ENCODE peak calls at places on chromosomes 4 and X, in five cellular contexts. One of them, this sample, is unnamed.

GRCh38 chr4:56821394-56822263 is at the start of gene SPINK2:
- DNase-seq in BJ: no peak
- DNase-seq in neural progenitor cell: peak; percentile 87
- DNase-seq in brain microvascular endothelial cell: no peak
- DNase-seq in GM23248: no peak
- DNase-seq in this sample: peak; percentile 35

GRCh38 chr4:92551616-92552015 is 247.8 kb downstream of the GRID2 start:
- DNase-seq in BJ: no peak
- DNase-seq in neural progenitor cell: no peak
- DNase-seq in brain microvascular endothelial cell: no peak
- DNase-seq in GM23248: no peak
- DNase-seq in this sample: no peak

GRCh38 chr4:110197421-110198398 is 705 bp downstream of the ELOVL6 start:
- DNase-seq in BJ: no peak
- DNase-seq in neural progenitor cell: peak; percentile 58
- DNase-seq in brain microvascular endothelial cell: peak; percentile 45
- DNase-seq in GM23248: peak; percentile 65
- DNase-seq in this sample: no peak

GRCh38 chr4:1026115-1026514 is 14.7 kb downstream of the FGFRL1 start:
- DNase-seq in BJ: no peak
- DNase-seq in neural progenitor cell: no peak
- DNase-seq in brain microvascular endothelial cell: no peak
- DNase-seq in GM23248: no peak
- DNase-seq in this sample: peak; percentile 65

GRCh38 chr4:80202784-80203553 is 5.7 kb downstream of the PRDM8 start:
- DNase-seq in BJ: no peak
- DNase-seq in neural progenitor cell: peak; percentile 77
- DNase-seq in brain microvascular endothelial cell: no peak
- DNase-seq in GM23248: peak; percentile 68
- DNase-seq in this sample: no peak

GRCh38 chr4:183860726-183861125 is 44.4 kb upstream of the STOX2 start:
- DNase-seq in BJ: no peak
- DNase-seq in neural progenitor cell: peak; percentile 62
- DNase-seq in brain microvascular endothelial cell: no peak
- DNase-seq in GM23248: no peak
- DNase-seq in this sample: peak; percentile 86

GRCh38 chr4:79408063-79408462 is at the start of gene GK2:
- DNase-seq in BJ: no peak
- DNase-seq in neural progenitor cell: no peak
- DNase-seq in brain microvascular endothelial cell: no peak
- DNase-seq in GM23248: no peak
- DNase-seq in this sample: no peak

GRCh38 chr4:122010610-122011009 is 58.8 kb upstream of the TRPC3 start:
- DNase-seq in BJ: no peak
- DNase-seq in neural progenitor cell: no peak
- DNase-seq in brain microvascular endothelial cell: peak; percentile 32
- DNase-seq in GM23248: peak; percentile 18
- DNase-seq in this sample: peak; percentile 87

GRCh38 chrX:132023896-132024386 is 839 bp downstream of the STK26 start:
- DNase-seq in BJ: no peak
- DNase-seq in neural progenitor cell: peak; percentile 49
- DNase-seq in brain microvascular endothelial cell: no peak
- DNase-seq in GM23248: no peak
- DNase-seq in this sample: peak; percentile 30

GRCh38 chr4:8427262-8427661 is 13.3 kb downstream of the ACOX3 start:
- DNase-seq in BJ: no peak
- DNase-seq in neural progenitor cell: no peak
- DNase-seq in brain microvascular endothelial cell: no peak
- DNase-seq in GM23248: no peak
- DNase-seq in this sample: no peak

GRCh38 chrX:122703762-122704161 is 480.3 kb upstream of the GRIA3 start:
- DNase-seq in BJ: no peak
- DNase-seq in neural progenitor cell: peak; percentile 15
- DNase-seq in brain microvascular endothelial cell: no peak
- DNase-seq in GM23248: peak; percentile 37
- DNase-seq in this sample: peak; percentile 5

GRCh38 chrX:46254623-46255022 is 290.6 kb downstream of the ZNF674 start:
- DNase-seq in BJ: no peak
- DNase-seq in neural progenitor cell: no peak
- DNase-seq in brain microvascular endothelial cell: no peak
- DNase-seq in GM23248: no peak
- DNase-seq in this sample: no peak

GRCh38 chr4:184648220-184649025 is 824 bp downstream of the CASP3 start:
- DNase-seq in BJ: no peak
- DNase-seq in neural progenitor cell: peak; percentile 69
- DNase-seq in brain microvascular endothelial cell: no peak
- DNase-seq in GM23248: peak; percentile 80
- DNase-seq in this sample: peak; percentile 35

GRCh38 chrX:2767631-2768455 is 16.0 kb downstream of the XG start:
- DNase-seq in BJ: no peak
- DNase-seq in neural progenitor cell: peak; percentile 52
- DNase-seq in brain microvascular endothelial cell: peak; percentile 19
- DNase-seq in GM23248: peak; percentile 95
- DNase-seq in this sample: peak; percentile 21

GRCh38 chrX:20519077-20519617 is 252.4 kb upstream of the RPS6KA3 start:
- DNase-seq in BJ: no peak
- DNase-seq in neural progenitor cell: no peak
- DNase-seq in brain microvascular endothelial cell: no peak
- DNase-seq in GM23248: no peak
- DNase-seq in this sample: peak; percentile 30

GRCh38 chrX:149908727-149909126 is 20.6 kb upstream of the HSFX4 start:
- DNase-seq in BJ: no peak
- DNase-seq in neural progenitor cell: no peak
- DNase-seq in brain microvascular endothelial cell: no peak
- DNase-seq in GM23248: no peak
- DNase-seq in this sample: no peak

GRCh38 chr4:81509822-81510221 is 38.1 kb upstream of the RASGEF1B start:
- DNase-seq in BJ: no peak
- DNase-seq in neural progenitor cell: no peak
- DNase-seq in brain microvascular endothelial cell: no peak
- DNase-seq in GM23248: no peak
- DNase-seq in this sample: no peak

GRCh38 chrX:125005863-125006262 is 313.8 kb upstream of the TEX13C start:
- DNase-seq in BJ: no peak
- DNase-seq in neural progenitor cell: no peak
- DNase-seq in brain microvascular endothelial cell: no peak
- DNase-seq in GM23248: no peak
- DNase-seq in this sample: no peak

GRCh38 chrX:40374486-40374885 is 206.3 kb upstream of the ATP6AP2 start:
- DNase-seq in BJ: no peak
- DNase-seq in neural progenitor cell: no peak
- DNase-seq in brain microvascular endothelial cell: no peak
- DNase-seq in GM23248: no peak
- DNase-seq in this sample: no peak

GRCh38 chr4:31620476-31620875 is 900.3 kb downstream of the PCDH7 start:
- DNase-seq in BJ: no peak
- DNase-seq in neural progenitor cell: no peak
- DNase-seq in brain microvascular endothelial cell: peak; percentile 36
- DNase-seq in GM23248: no peak
- DNase-seq in this sample: peak; percentile 33

GRCh38 chr4:5079581-5079980 is 28.3 kb downstream of the STK32B start:
- DNase-seq in BJ: no peak
- DNase-seq in neural progenitor cell: no peak
- DNase-seq in brain microvascular endothelial cell: peak; percentile 84
- DNase-seq in GM23248: peak; percentile 14
- DNase-seq in this sample: no peak

GRCh38 chr4:115187136-115187535 is 73.7 kb upstream of the NDST4 start:
- DNase-seq in BJ: peak; percentile 8
- DNase-seq in neural progenitor cell: no peak
- DNase-seq in brain microvascular endothelial cell: no peak
- DNase-seq in GM23248: peak; percentile 42
- DNase-seq in this sample: peak; percentile 17

GRCh38 chr4:37661643-37662221 is 24.4 kb downstream of the RELL1 start:
- DNase-seq in BJ: peak; percentile 61
- DNase-seq in neural progenitor cell: no peak
- DNase-seq in brain microvascular endothelial cell: peak; percentile 23
- DNase-seq in GM23248: peak; percentile 32
- DNase-seq in this sample: no peak

GRCh38 chr4:23920716-23921446 is 31.0 kb upstream of the PPARGC1A start:
- DNase-seq in BJ: no peak
- DNase-seq in neural progenitor cell: no peak
- DNase-seq in brain microvascular endothelial cell: no peak
- DNase-seq in GM23248: no peak
- DNase-seq in this sample: peak; percentile 59

GRCh38 chrX:33082371-33082770 is 129.0 kb downstream of the DMD start:
- DNase-seq in BJ: no peak
- DNase-seq in neural progenitor cell: no peak
- DNase-seq in brain microvascular endothelial cell: no peak
- DNase-seq in GM23248: no peak
- DNase-seq in this sample: no peak

GRCh38 chrX:39948564-39948963 is 149.2 kb downstream of the BCOR start:
- DNase-seq in BJ: no peak
- DNase-seq in neural progenitor cell: peak; percentile 22
- DNase-seq in brain microvascular endothelial cell: no peak
- DNase-seq in GM23248: no peak
- DNase-seq in this sample: no peak

GRCh38 chr4:25448379-25449109 is 71.5 kb downstream of the ANAPC4 start:
- DNase-seq in BJ: peak; percentile 93
- DNase-seq in neural progenitor cell: peak; percentile 13
- DNase-seq in brain microvascular endothelial cell: no peak
- DNase-seq in GM23248: peak; percentile 71
- DNase-seq in this sample: peak; percentile 74

GRCh38 chr4:8050555-8051206 is 107.9 kb downstream of the ABLIM2 start:
- DNase-seq in BJ: no peak
- DNase-seq in neural progenitor cell: no peak
- DNase-seq in brain microvascular endothelial cell: peak; percentile 19
- DNase-seq in GM23248: peak; percentile 21
- DNase-seq in this sample: no peak

GRCh38 chrX:95721011-95721410 is 963.6 kb upstream of the DIAPH2 start:
- DNase-seq in BJ: no peak
- DNase-seq in neural progenitor cell: no peak
- DNase-seq in brain microvascular endothelial cell: no peak
- DNase-seq in GM23248: no peak
- DNase-seq in this sample: no peak

GRCh38 chr4:157045507-157046127 is 30.3 kb upstream of the GLRB start:
- DNase-seq in BJ: peak; percentile 14
- DNase-seq in neural progenitor cell: peak; percentile 61
- DNase-seq in brain microvascular endothelial cell: peak; percentile 74
- DNase-seq in GM23248: peak; percentile 77
- DNase-seq in this sample: peak; percentile 69

GRCh38 chr4:14524236-14524635 is 478.0 kb upstream of the CPEB2 start:
- DNase-seq in BJ: no peak
- DNase-seq in neural progenitor cell: no peak
- DNase-seq in brain microvascular endothelial cell: peak; percentile 41
- DNase-seq in GM23248: no peak
- DNase-seq in this sample: no peak

GRCh38 chr4:13627185-13627605 is 330 bp downstream of the BOD1L1 start:
- DNase-seq in BJ: no peak
- DNase-seq in neural progenitor cell: no peak
- DNase-seq in brain microvascular endothelial cell: no peak
- DNase-seq in GM23248: no peak
- DNase-seq in this sample: no peak

DNA sequence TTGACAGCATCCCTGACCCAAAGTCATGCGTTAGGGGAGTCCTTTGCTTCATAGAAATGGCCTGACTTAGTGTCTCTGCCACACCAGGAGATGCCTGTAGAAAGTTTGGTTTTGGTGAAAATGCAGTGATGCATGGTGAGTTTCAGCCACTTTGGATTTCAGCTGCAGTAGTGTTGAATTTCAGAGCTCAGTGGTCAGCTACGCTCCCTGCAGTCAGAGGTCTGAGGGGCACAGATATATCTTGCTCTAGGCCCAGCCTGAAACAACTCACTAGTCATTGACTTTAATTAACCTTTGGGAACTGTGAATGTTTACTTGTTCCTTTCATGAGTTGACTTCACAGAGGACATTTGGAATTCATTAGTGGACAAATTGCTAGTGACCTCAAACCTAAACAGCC is 17.5 kb downstream of the RBMX2 start:
- DNase-seq in BJ: no peak
- DNase-seq in neural progenitor cell: no peak
- DNase-seq in brain microvascular endothelial cell: no peak
- DNase-seq in GM23248: no peak
- DNase-seq in this sample: no peak
- H3K27me3 ChIP-seq in BJ: no peaks in the 10 kb centered on the region
- H3K27me3 ChIP-seq in neural progenitor cell: no peaks in the 10 kb centered on the region
- H3K27me3 ChIP-seq in brain microvascular endothelial cell: no peaks in the 10 kb centered on the region
- H3K27me3 ChIP-seq in GM23248: no peaks in the 10 kb centered on the region
- H3K27me3 ChIP-seq in this sample: no peaks in the 10 kb centered on the region

GRCh38 chrX:68940601-68941000 is 111.8 kb downstream of the EFNB1 start:
- DNase-seq in BJ: no peak
- DNase-seq in neural progenitor cell: no peak
- DNase-seq in brain microvascular endothelial cell: no peak
- DNase-seq in GM23248: no peak
- DNase-seq in this sample: no peak

GRCh38 chrX:68942797-68943196 is 114.0 kb downstream of the EFNB1 start:
- DNase-seq in BJ: no peak
- DNase-seq in neural progenitor cell: no peak
- DNase-seq in brain microvascular endothelial cell: no peak
- DNase-seq in GM23248: no peak
- DNase-seq in this sample: no peak

GRCh38 chrX:68942141-68942540 is 113.3 kb downstream of the EFNB1 start:
- DNase-seq in BJ: no peak
- DNase-seq in neural progenitor cell: no peak
- DNase-seq in brain microvascular endothelial cell: no peak
- DNase-seq in GM23248: no peak
- DNase-seq in this sample: no peak

GRCh38 chrX:68939868-68940267 is 111.0 kb downstream of the EFNB1 start:
- DNase-seq in BJ: no peak
- DNase-seq in neural progenitor cell: no peak
- DNase-seq in brain microvascular endothelial cell: no peak
- DNase-seq in GM23248: no peak
- DNase-seq in this sample: no peak

DNA sequence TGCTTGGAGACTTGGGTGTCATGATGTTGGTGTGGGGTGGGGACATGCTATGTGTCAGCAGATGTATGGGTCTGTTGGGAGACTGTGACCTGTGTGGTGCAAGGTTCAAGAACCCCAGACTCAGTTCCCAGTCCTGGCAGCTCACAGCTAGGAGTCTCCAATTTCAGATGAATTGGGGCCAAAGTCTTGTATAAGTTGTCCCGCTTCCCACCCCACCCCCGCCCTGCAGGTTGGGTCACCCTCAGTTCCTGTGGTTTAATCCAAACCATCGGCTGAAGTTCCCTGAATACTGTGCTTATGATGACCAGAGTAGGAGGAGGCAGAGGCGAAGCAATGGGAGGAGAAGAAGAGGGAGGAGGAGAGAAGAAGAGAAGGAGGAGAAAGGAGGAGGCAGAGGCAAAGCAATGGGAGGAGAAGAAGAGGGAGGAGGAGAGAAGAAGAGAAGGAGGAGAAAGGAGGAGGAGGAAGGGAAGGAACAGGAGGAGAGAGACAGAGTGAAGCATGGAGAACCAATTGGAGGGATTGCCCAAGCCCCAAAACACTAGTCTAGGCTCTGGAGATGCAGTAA is 112.6 kb downstream of the EFNB1 start:
- DNase-seq in BJ: no peak
- DNase-seq in neural progenitor cell: no peak
- DNase-seq in brain microvascular endothelial cell: no peak
- DNase-seq in GM23248: no peak
- DNase-seq in this sample: no peak
- H3K36me3 ChIP-seq in BJ: no peaks in the 10 kb centered on the region
- H3K36me3 ChIP-seq in neural progenitor cell: no peaks in the 10 kb centered on the region
- H3K36me3 ChIP-seq in brain microvascular endothelial cell: no peaks in the 10 kb centered on the region
- H3K36me3 ChIP-seq in GM23248: no peaks in the 10 kb centered on the region
- H3K36me3 ChIP-seq in this sample: no peaks in the 10 kb centered on the region

GRCh38 chr4:52054254-52054653 is 3.1 kb downstream of the SPATA18 start:
- DNase-seq in BJ: no peak
- DNase-seq in neural progenitor cell: no peak
- DNase-seq in brain microvascular endothelial cell: no peak
- DNase-seq in GM23248: no peak
- DNase-seq in this sample: no peak
- H3K27me3 ChIP-seq in BJ: no peaks in the 10 kb centered on the region
- H3K27me3 ChIP-seq in neural progenitor cell: peaks cover 21% of the 10 kb centered on the region
- H3K27me3 ChIP-seq in brain microvascular endothelial cell: peaks cover 1% of the 10 kb centered on the region
- H3K27me3 ChIP-seq in GM23248: no peaks in the 10 kb centered on the region
- H3K27me3 ChIP-seq in this sample: no peaks in the 10 kb centered on the region

GRCh38 chr4:39455486-39455885 is 3.2 kb downstream of the RPL9 start:
- DNase-seq in BJ: no peak
- DNase-seq in neural progenitor cell: no peak
- DNase-seq in brain microvascular endothelial cell: no peak
- DNase-seq in GM23248: no peak
- DNase-seq in this sample: no peak
- H3K36me3 ChIP-seq in BJ: peaks cover 12% of the 10 kb centered on the region
- H3K36me3 ChIP-seq in neural progenitor cell: peaks cover 49% of the 10 kb centered on the region
- H3K36me3 ChIP-seq in brain microvascular endothelial cell: peaks cover 73% of the 10 kb centered on the region
- H3K36me3 ChIP-seq in GM23248: peaks cover 76% of the 10 kb centered on the region
- H3K36me3 ChIP-seq in this sample: peaks cover 29% of the 10 kb centered on the region

This sample was measured in bronchial epithelial cell.